ENCODE peak calls at places on chromosome 9, in seven cellular contexts. One of them, this sample, is unnamed.

GRCh38 chr9:73995836-73996235 is 501.3 kb upstream of the RORB start:
- DNase-seq in fibroblast of mammary gland: peak
- DNase-seq in Peyer's patch: no peak
- DNase-seq in astrocyte of the spinal cord: no peak
- DNase-seq in OCI-LY7: no peak
- DNase-seq in A549: no peak
- DNase-seq in hepatocyte: no peak
- DNase-seq in this sample: no peak

GRCh38 chr9:71446499-71447411 is 321.6 kb downstream of the CEMIP2 start:
- DNase-seq in Peyer's patch: no peak
- DNase-seq in OCI-LY7: no peak
- DNase-seq in astrocyte of the spinal cord: peak
- DNase-seq in A549: peak
- DNase-seq in hepatocyte: peak
- DNase-seq in fibroblast of mammary gland: peak
- DNase-seq in this sample: peak

GRCh38 chr9:114317665-114318357 is 5.1 kb upstream of the ORM1 start:
- DNase-seq in Peyer's patch: peak
- DNase-seq in hepatocyte: no peak
- DNase-seq in OCI-LY7: peak
- DNase-seq in A549: peak
- DNase-seq in fibroblast of mammary gland: peak
- DNase-seq in astrocyte of the spinal cord: peak
- DNase-seq in this sample: no peak

GRCh38 chr9:113563856-113564514 is 100.5 kb downstream of the RGS3 start:
- DNase-seq in astrocyte of the spinal cord: no peak
- DNase-seq in fibroblast of mammary gland: no peak
- DNase-seq in OCI-LY7: no peak
- DNase-seq in A549: no peak
- DNase-seq in hepatocyte: no peak
- DNase-seq in Peyer's patch: no peak
- DNase-seq in this sample: no peak

GRCh38 chr9:92715488-92716231 is 45.7 kb upstream of the IPPK start:
- DNase-seq in fibroblast of mammary gland: peak
- DNase-seq in Peyer's patch: no peak
- DNase-seq in OCI-LY7: no peak
- DNase-seq in A549: no peak
- DNase-seq in hepatocyte: no peak
- DNase-seq in astrocyte of the spinal cord: no peak
- DNase-seq in this sample: peak

GRCh38 chr9:91682806-91683205 is 259.2 kb upstream of the NFIL3 start:
- DNase-seq in Peyer's patch: no peak
- DNase-seq in A549: no peak
- DNase-seq in fibroblast of mammary gland: peak
- DNase-seq in OCI-LY7: no peak
- DNase-seq in hepatocyte: peak
- DNase-seq in astrocyte of the spinal cord: no peak
- DNase-seq in this sample: no peak

GRCh38 chr9:100309992-100310391 is 42.8 kb downstream of the TEX10 start:
- DNase-seq in Peyer's patch: no peak
- DNase-seq in A549: no peak
- DNase-seq in fibroblast of mammary gland: peak
- DNase-seq in hepatocyte: no peak
- DNase-seq in OCI-LY7: no peak
- DNase-seq in astrocyte of the spinal cord: no peak
- DNase-seq in this sample: no peak

GRCh38 chr9:91945277-91946074 is 4.6 kb downstream of the ROR2 start:
- DNase-seq in astrocyte of the spinal cord: peak
- DNase-seq in hepatocyte: peak
- DNase-seq in Peyer's patch: no peak
- DNase-seq in fibroblast of mammary gland: peak
- DNase-seq in OCI-LY7: no peak
- DNase-seq in A549: no peak
- DNase-seq in this sample: no peak

GRCh38 chr9:114035845-114036785 is 42.0 kb downstream of the AMBP start:
- DNase-seq in OCI-LY7: no peak
- DNase-seq in astrocyte of the spinal cord: no peak
- DNase-seq in hepatocyte: no peak
- DNase-seq in Peyer's patch: peak
- DNase-seq in fibroblast of mammary gland: no peak
- DNase-seq in A549: no peak
- DNase-seq in this sample: no peak

GRCh38 chr9:88741335-88741734 is 206.4 kb downstream of the NXNL2 start:
- DNase-seq in fibroblast of mammary gland: peak
- DNase-seq in OCI-LY7: peak
- DNase-seq in astrocyte of the spinal cord: no peak
- DNase-seq in Peyer's patch: no peak
- DNase-seq in A549: peak
- DNase-seq in hepatocyte: no peak
- DNase-seq in this sample: no peak

GRCh38 chr9:136786451-136786850 is 4.7 kb upstream of the TMEM141 start:
- DNase-seq in hepatocyte: no peak
- DNase-seq in astrocyte of the spinal cord: no peak
- DNase-seq in A549: no peak
- DNase-seq in fibroblast of mammary gland: no peak
- DNase-seq in OCI-LY7: no peak
- DNase-seq in Peyer's patch: no peak
- DNase-seq in this sample: no peak

GRCh38 chr9:29397148-29397547 is 1823.9 kb upstream of the C9orf72 start:
- DNase-seq in astrocyte of the spinal cord: no peak
- DNase-seq in Peyer's patch: no peak
- DNase-seq in fibroblast of mammary gland: no peak
- DNase-seq in hepatocyte: no peak
- DNase-seq in OCI-LY7: no peak
- DNase-seq in A549: no peak
- DNase-seq in this sample: no peak

GRCh38 chr9:4491621-4491975 is 1.3 kb downstream of the SLC1A1 start:
- DNase-seq in astrocyte of the spinal cord: no peak
- DNase-seq in Peyer's patch: no peak
- DNase-seq in fibroblast of mammary gland: no peak
- DNase-seq in hepatocyte: peak
- DNase-seq in A549: no peak
- DNase-seq in OCI-LY7: no peak
- DNase-seq in this sample: no peak

GRCh38 chr9:137313956-137314560 is 12.0 kb upstream of the NRARP start:
- DNase-seq in A549: peak
- DNase-seq in Peyer's patch: no peak
- DNase-seq in fibroblast of mammary gland: no peak
- DNase-seq in OCI-LY7: no peak
- DNase-seq in hepatocyte: no peak
- DNase-seq in astrocyte of the spinal cord: no peak
- DNase-seq in this sample: no peak

GRCh38 chr9:86239053-86239770 is 20.2 kb downstream of the C9orf153 start:
- DNase-seq in Peyer's patch: no peak
- DNase-seq in OCI-LY7: no peak
- DNase-seq in astrocyte of the spinal cord: peak
- DNase-seq in A549: peak
- DNase-seq in hepatocyte: no peak
- DNase-seq in fibroblast of mammary gland: peak
- DNase-seq in this sample: no peak

GRCh38 chr9:137293482-137294090 is 8.5 kb downstream of the NRARP start:
- DNase-seq in OCI-LY7: no peak
- DNase-seq in Peyer's patch: no peak
- DNase-seq in astrocyte of the spinal cord: no peak
- DNase-seq in A549: no peak
- DNase-seq in fibroblast of mammary gland: no peak
- DNase-seq in hepatocyte: peak
- DNase-seq in this sample: peak

GRCh38 chr9:74032421-74032820 is 464.7 kb upstream of the RORB start:
- DNase-seq in OCI-LY7: no peak
- DNase-seq in hepatocyte: no peak
- DNase-seq in Peyer's patch: no peak
- DNase-seq in A549: no peak
- DNase-seq in fibroblast of mammary gland: no peak
- DNase-seq in astrocyte of the spinal cord: no peak
- DNase-seq in this sample: no peak

GRCh38 chr9:113853333-113853732 is 22.8 kb upstream of the ZNF618 start:
- DNase-seq in Peyer's patch: no peak
- DNase-seq in fibroblast of mammary gland: peak
- DNase-seq in OCI-LY7: peak
- DNase-seq in hepatocyte: no peak
- DNase-seq in A549: peak
- DNase-seq in astrocyte of the spinal cord: no peak
- DNase-seq in this sample: peak

GRCh38 chr9:110049699-110050450 is 158.1 kb downstream of the C9orf152 start:
- DNase-seq in OCI-LY7: peak
- DNase-seq in astrocyte of the spinal cord: peak
- DNase-seq in hepatocyte: peak
- DNase-seq in fibroblast of mammary gland: no peak
- DNase-seq in Peyer's patch: peak
- DNase-seq in A549: no peak
- DNase-seq in this sample: peak
- H3K4me3 ChIP-seq in OCI-LY7: peak
- H3K4me3 ChIP-seq in astrocyte of the spinal cord: peak
- H3K4me3 ChIP-seq in hepatocyte: peak
- H3K4me3 ChIP-seq in fibroblast of mammary gland: peak
- H3K4me3 ChIP-seq in Peyer's patch: peak
- H3K4me3 ChIP-seq in A549: peak
- H3K4me3 ChIP-seq in this sample: peak

GRCh38 chr9:27442464-27442863 is 81.6 kb upstream of the IFNK start:
- DNase-seq in Peyer's patch: no peak
- DNase-seq in fibroblast of mammary gland: no peak
- DNase-seq in astrocyte of the spinal cord: no peak
- DNase-seq in A549: no peak
- DNase-seq in hepatocyte: no peak
- DNase-seq in OCI-LY7: no peak
- DNase-seq in this sample: peak

GRCh38 chr9:27447036-27447700 is 76.9 kb upstream of the IFNK start:
- DNase-seq in A549: no peak
- DNase-seq in Peyer's patch: no peak
- DNase-seq in fibroblast of mammary gland: no peak
- DNase-seq in astrocyte of the spinal cord: no peak
- DNase-seq in hepatocyte: no peak
- DNase-seq in OCI-LY7: no peak
- DNase-seq in this sample: no peak

GRCh38 chr9:27441741-27442070 is 82.4 kb upstream of the IFNK start:
- DNase-seq in astrocyte of the spinal cord: no peak
- DNase-seq in fibroblast of mammary gland: no peak
- DNase-seq in A549: no peak
- DNase-seq in Peyer's patch: peak
- DNase-seq in hepatocyte: no peak
- DNase-seq in OCI-LY7: no peak
- DNase-seq in this sample: no peak

GRCh38 chr9:27440888-27441740 is 83.0 kb upstream of the IFNK start:
- DNase-seq in hepatocyte: no peak
- DNase-seq in Peyer's patch: no peak
- DNase-seq in OCI-LY7: no peak
- DNase-seq in astrocyte of the spinal cord: peak
- DNase-seq in A549: no peak
- DNase-seq in fibroblast of mammary gland: no peak
- DNase-seq in this sample: no peak

DNA sequence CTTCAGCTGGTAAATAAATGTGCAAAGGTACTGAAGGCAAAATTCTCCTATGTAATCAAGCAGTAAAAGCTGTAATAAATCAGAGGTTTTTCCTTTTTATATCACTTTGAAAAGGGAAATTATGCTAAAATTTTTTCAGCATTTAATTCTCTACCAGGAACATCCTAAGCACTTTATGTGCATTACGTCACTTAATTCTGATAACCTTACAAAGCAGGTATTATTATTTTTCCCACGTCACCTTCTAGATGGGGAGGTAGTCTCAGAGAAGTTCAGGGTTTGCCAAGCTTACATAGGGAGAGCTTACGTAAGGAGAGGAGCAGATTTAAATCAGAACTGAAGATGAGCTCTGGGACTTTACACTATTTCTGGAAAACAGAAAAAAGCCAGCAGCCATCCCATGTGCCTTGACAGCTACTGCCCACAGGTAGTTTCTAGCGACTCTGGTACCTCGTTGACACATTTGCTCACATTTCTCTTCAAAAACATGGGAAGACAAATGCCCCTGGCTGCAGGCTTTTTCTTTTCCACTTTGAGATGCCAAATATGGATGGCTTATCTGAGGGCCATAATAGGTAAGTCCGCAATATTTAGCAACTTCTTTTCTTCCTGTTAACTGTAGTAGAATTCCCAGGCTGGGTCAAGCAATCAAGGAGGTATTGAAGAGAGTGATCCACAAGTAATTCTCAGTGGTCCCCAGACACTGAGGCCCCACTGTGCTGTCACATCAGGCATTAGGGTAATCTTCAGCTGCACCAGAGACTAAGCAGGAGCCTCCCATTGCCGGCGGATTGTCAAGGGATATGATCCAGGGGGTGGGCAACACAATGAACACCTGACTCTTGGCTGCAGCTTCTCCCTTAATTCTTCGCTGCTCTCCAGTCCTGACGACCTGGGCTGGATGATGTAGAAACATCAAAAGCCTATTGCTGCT is 78.8 kb upstream of the IFNK start:
- DNase-seq in Peyer's patch: no peak
- DNase-seq in OCI-LY7: no peak
- DNase-seq in A549: no peak
- DNase-seq in hepatocyte: no peak
- DNase-seq in astrocyte of the spinal cord: no peak
- DNase-seq in fibroblast of mammary gland: no peak
- DNase-seq in this sample: no peak
- TF ChIP-seq CTCF in Peyer's patch: no peak
- TF ChIP-seq CTCF in OCI-LY7: no peak
- TF ChIP-seq CTCF in A549: no peak
- TF ChIP-seq CTCF in hepatocyte: no peak
- TF ChIP-seq CTCF in astrocyte of the spinal cord: no peak
- TF ChIP-seq CTCF in fibroblast of mammary gland: no peak
- TF ChIP-seq CTCF in this sample: no peak

GRCh38 chr9:127873886-127874285 is 3.6 kb downstream of the AK1 start:
- DNase-seq in OCI-LY7: no peak
- DNase-seq in hepatocyte: no peak
- DNase-seq in fibroblast of mammary gland: no peak
- DNase-seq in astrocyte of the spinal cord: peak
- DNase-seq in A549: no peak
- DNase-seq in Peyer's patch: no peak
- DNase-seq in this sample: no peak
- H3K4me3 ChIP-seq in OCI-LY7: no peak
- H3K4me3 ChIP-seq in hepatocyte: no peak
- H3K4me3 ChIP-seq in fibroblast of mammary gland: no peak
- H3K4me3 ChIP-seq in astrocyte of the spinal cord: no peak
- H3K4me3 ChIP-seq in A549: no peak
- H3K4me3 ChIP-seq in Peyer's patch: no peak
- H3K4me3 ChIP-seq in this sample: no peak

DNA sequence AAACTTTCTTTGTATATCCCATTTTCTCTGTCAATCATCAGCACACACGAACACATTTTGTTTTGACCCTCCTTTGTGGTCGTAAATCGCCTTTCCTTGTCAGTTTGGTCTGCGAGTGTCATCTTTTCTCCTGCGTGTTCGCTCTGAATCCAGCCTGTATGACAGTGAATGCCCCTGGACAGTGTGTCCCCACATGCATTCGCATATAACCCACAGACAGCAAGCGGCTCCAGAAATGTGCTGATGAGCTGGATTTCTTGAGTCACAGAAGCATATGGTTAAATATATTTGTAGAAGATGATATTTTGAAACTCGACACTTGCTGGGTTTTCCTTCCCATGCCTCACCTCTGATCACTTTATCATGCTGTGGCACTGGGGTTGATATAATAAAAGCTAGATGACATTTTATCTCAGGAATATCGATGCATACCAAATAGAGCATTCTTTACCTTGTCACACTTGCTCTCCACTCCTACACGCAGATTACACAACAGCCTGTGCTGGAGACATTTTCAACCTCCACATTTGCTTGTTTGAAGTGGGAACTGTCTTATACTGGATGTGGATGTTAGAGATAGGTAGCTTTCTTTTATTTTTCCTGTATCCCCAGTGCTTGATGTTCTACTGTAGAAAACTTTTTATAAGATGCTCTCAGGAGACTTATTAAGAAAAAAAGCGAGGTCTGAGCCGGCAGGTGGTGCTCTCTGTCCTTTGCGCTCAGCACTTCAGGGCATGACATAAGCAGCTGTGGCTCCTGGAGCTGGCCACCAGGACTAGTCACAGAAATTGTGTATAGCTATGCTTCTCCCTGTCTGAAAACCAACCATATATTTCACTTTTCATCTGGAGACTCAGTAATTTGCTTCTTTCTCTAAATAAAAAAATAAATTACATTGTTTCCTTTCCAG is 215.1 kb downstream of the SH3GL2 start:
- DNase-seq in OCI-LY7: no peak
- DNase-seq in Peyer's patch: no peak
- DNase-seq in fibroblast of mammary gland: peak
- DNase-seq in A549: peak
- DNase-seq in hepatocyte: peak
- DNase-seq in astrocyte of the spinal cord: no peak
- DNase-seq in this sample: peak
- TF ChIP-seq CTCF in OCI-LY7: peak
- TF ChIP-seq CTCF in Peyer's patch: no peak
- TF ChIP-seq CTCF in fibroblast of mammary gland: peak
- TF ChIP-seq CTCF in A549: peak
- TF ChIP-seq CTCF in hepatocyte: peak
- TF ChIP-seq CTCF in astrocyte of the spinal cord: no peak
- TF ChIP-seq CTCF in this sample: no peak

This sample was measured in mucosa of descending colon.